ENCODE peak calls at places on chromosomes 3 and 15, in five cellular contexts. One of them, this sample, is unnamed.

GRCh38 chr15:40060241-40060961 is 21.4 kb upstream of the SRP14 start:
- DNase-seq in fibroblast of the conjunctiva: no peak
- DNase-seq in stimulated activated CD4-positive, alpha-beta T cell treated with anti-CD3 and anti-CD28 coated beads, Interleukin-4, amount 100 ng/mL, for 1 hour: no peak
- DNase-seq in suprapubic skin: no peak
- DNase-seq in Daoy: no peak
- DNase-seq in this sample: peak

GRCh38 chr15:86021281-86022264 is 58.1 kb upstream of the AGBL1 start:
- DNase-seq in suprapubic skin: no peak
- DNase-seq in Daoy: peak
- DNase-seq in fibroblast of the conjunctiva: no peak
- DNase-seq in stimulated activated CD4-positive, alpha-beta T cell treated with anti-CD3 and anti-CD28 coated beads, Interleukin-4, amount 100 ng/mL, for 1 hour: no peak
- DNase-seq in this sample: peak

GRCh38 chr3:156983559-156983958 is 157.4 kb downstream of the LEKR1 start:
- DNase-seq in suprapubic skin: no peak
- DNase-seq in fibroblast of the conjunctiva: no peak
- DNase-seq in stimulated activated CD4-positive, alpha-beta T cell treated with anti-CD3 and anti-CD28 coated beads, Interleukin-4, amount 100 ng/mL, for 1 hour: no peak
- DNase-seq in Daoy: no peak
- DNase-seq in this sample: no peak

GRCh38 chr3:17741621-17742091 is 775 bp downstream of the TBC1D5 start:
- DNase-seq in stimulated activated CD4-positive, alpha-beta T cell treated with anti-CD3 and anti-CD28 coated beads, Interleukin-4, amount 100 ng/mL, for 1 hour: no peak
- DNase-seq in Daoy: no peak
- DNase-seq in fibroblast of the conjunctiva: no peak
- DNase-seq in suprapubic skin: no peak
- DNase-seq in this sample: no peak

GRCh38 chr15:40743466-40743865 is 11.6 kb downstream of the RMDN3 start:
- DNase-seq in fibroblast of the conjunctiva: no peak
- DNase-seq in stimulated activated CD4-positive, alpha-beta T cell treated with anti-CD3 and anti-CD28 coated beads, Interleukin-4, amount 100 ng/mL, for 1 hour: no peak
- DNase-seq in suprapubic skin: peak
- DNase-seq in Daoy: no peak
- DNase-seq in this sample: no peak

GRCh38 chr3:113685124-113685523 is 11.3 kb downstream of the USF3 start:
- DNase-seq in Daoy: no peak
- DNase-seq in suprapubic skin: no peak
- DNase-seq in fibroblast of the conjunctiva: no peak
- DNase-seq in stimulated activated CD4-positive, alpha-beta T cell treated with anti-CD3 and anti-CD28 coated beads, Interleukin-4, amount 100 ng/mL, for 1 hour: no peak
- DNase-seq in this sample: no peak

GRCh38 chr15:70530035-70530499 is 233.3 kb downstream of the UACA start:
- DNase-seq in fibroblast of the conjunctiva: no peak
- DNase-seq in Daoy: no peak
- DNase-seq in stimulated activated CD4-positive, alpha-beta T cell treated with anti-CD3 and anti-CD28 coated beads, Interleukin-4, amount 100 ng/mL, for 1 hour: no peak
- DNase-seq in suprapubic skin: no peak
- DNase-seq in this sample: no peak

GRCh38 chr3:122322095-122323075 is 2.7 kb upstream of the CSTA start:
- DNase-seq in stimulated activated CD4-positive, alpha-beta T cell treated with anti-CD3 and anti-CD28 coated beads, Interleukin-4, amount 100 ng/mL, for 1 hour: no peak
- DNase-seq in Daoy: no peak
- DNase-seq in fibroblast of the conjunctiva: no peak
- DNase-seq in suprapubic skin: no peak
- DNase-seq in this sample: no peak

GRCh38 chr3:112500621-112501020 is 1.3 kb upstream of the BTLA start:
- DNase-seq in stimulated activated CD4-positive, alpha-beta T cell treated with anti-CD3 and anti-CD28 coated beads, Interleukin-4, amount 100 ng/mL, for 1 hour: no peak
- DNase-seq in suprapubic skin: no peak
- DNase-seq in Daoy: no peak
- DNase-seq in fibroblast of the conjunctiva: no peak
- DNase-seq in this sample: no peak

GRCh38 chr3:194872669-194872977 is 186.9 kb downstream of the FAM43A start:
- DNase-seq in suprapubic skin: no peak
- DNase-seq in Daoy: peak
- DNase-seq in stimulated activated CD4-positive, alpha-beta T cell treated with anti-CD3 and anti-CD28 coated beads, Interleukin-4, amount 100 ng/mL, for 1 hour: no peak
- DNase-seq in fibroblast of the conjunctiva: no peak
- DNase-seq in this sample: peak

GRCh38 chr15:33801954-33802353 is 166.3 kb upstream of the CHRM5 start:
- DNase-seq in stimulated activated CD4-positive, alpha-beta T cell treated with anti-CD3 and anti-CD28 coated beads, Interleukin-4, amount 100 ng/mL, for 1 hour: no peak
- DNase-seq in Daoy: no peak
- DNase-seq in fibroblast of the conjunctiva: no peak
- DNase-seq in suprapubic skin: no peak
- DNase-seq in this sample: no peak

GRCh38 chr3:7517979-7518378 is 657.1 kb downstream of the GRM7 start:
- DNase-seq in Daoy: no peak
- DNase-seq in stimulated activated CD4-positive, alpha-beta T cell treated with anti-CD3 and anti-CD28 coated beads, Interleukin-4, amount 100 ng/mL, for 1 hour: no peak
- DNase-seq in fibroblast of the conjunctiva: no peak
- DNase-seq in suprapubic skin: no peak
- DNase-seq in this sample: no peak

GRCh38 chr15:48478581-48478980 is 147.4 kb downstream of the DUT start:
- DNase-seq in suprapubic skin: no peak
- DNase-seq in fibroblast of the conjunctiva: no peak
- DNase-seq in stimulated activated CD4-positive, alpha-beta T cell treated with anti-CD3 and anti-CD28 coated beads, Interleukin-4, amount 100 ng/mL, for 1 hour: no peak
- DNase-seq in Daoy: no peak
- DNase-seq in this sample: no peak

GRCh38 chr3:80676869-80677268 is 909.1 kb upstream of the ROBO1 start:
- DNase-seq in suprapubic skin: no peak
- DNase-seq in Daoy: no peak
- DNase-seq in fibroblast of the conjunctiva: peak
- DNase-seq in stimulated activated CD4-positive, alpha-beta T cell treated with anti-CD3 and anti-CD28 coated beads, Interleukin-4, amount 100 ng/mL, for 1 hour: no peak
- DNase-seq in this sample: no peak

GRCh38 chr3:99925584-99925983 is 107.9 kb downstream of the CMSS1 start:
- DNase-seq in fibroblast of the conjunctiva: no peak
- DNase-seq in suprapubic skin: no peak
- DNase-seq in Daoy: peak
- DNase-seq in stimulated activated CD4-positive, alpha-beta T cell treated with anti-CD3 and anti-CD28 coated beads, Interleukin-4, amount 100 ng/mL, for 1 hour: no peak
- DNase-seq in this sample: no peak

GRCh38 chr3:567488-568173 is 371.1 kb downstream of the CHL1 start:
- DNase-seq in suprapubic skin: no peak
- DNase-seq in Daoy: no peak
- DNase-seq in stimulated activated CD4-positive, alpha-beta T cell treated with anti-CD3 and anti-CD28 coated beads, Interleukin-4, amount 100 ng/mL, for 1 hour: no peak
- DNase-seq in fibroblast of the conjunctiva: no peak
- DNase-seq in this sample: no peak

GRCh38 chr15:73930371-73930770 is 4.1 kb downstream of the LOXL1 start:
- DNase-seq in fibroblast of the conjunctiva: peak
- DNase-seq in Daoy: peak
- DNase-seq in stimulated activated CD4-positive, alpha-beta T cell treated with anti-CD3 and anti-CD28 coated beads, Interleukin-4, amount 100 ng/mL, for 1 hour: no peak
- DNase-seq in suprapubic skin: no peak
- DNase-seq in this sample: no peak

GRCh38 chr15:39828374-39828931 is 45.8 kb upstream of the FSIP1 start:
- DNase-seq in Daoy: peak
- DNase-seq in suprapubic skin: no peak
- DNase-seq in fibroblast of the conjunctiva: peak
- DNase-seq in stimulated activated CD4-positive, alpha-beta T cell treated with anti-CD3 and anti-CD28 coated beads, Interleukin-4, amount 100 ng/mL, for 1 hour: no peak
- DNase-seq in this sample: no peak

GRCh38 chr3:146416366-146416765 is 53.0 kb downstream of the PLSCR2 start:
- DNase-seq in Daoy: no peak
- DNase-seq in suprapubic skin: no peak
- DNase-seq in stimulated activated CD4-positive, alpha-beta T cell treated with anti-CD3 and anti-CD28 coated beads, Interleukin-4, amount 100 ng/mL, for 1 hour: no peak
- DNase-seq in fibroblast of the conjunctiva: no peak
- DNase-seq in this sample: no peak

This sample was measured in islet precursor cell.